ENCODE peak calls at places on chromosome 6, in eight cellular contexts. One of them, this sample, is unnamed.

GRCh38 chr6:32244946-32245398 is 21.1 kb upstream of the NOTCH4 start:
- DNase-seq in putamen: peak; percentile 61
- DNase-seq in AG10803: peak; percentile 70
- DNase-seq in A549: peak; percentile 44
- DNase-seq in NCI-H774: peak; percentile 4
- DNase-seq in stimulated activated CD8-positive, alpha-beta memory T cell treated with anti-CD3 and anti-CD28 coated beads, Interleukin-7, amount 100 ng/mL, for 1 hour: peak; percentile 58
- DNase-seq in colonic mucosa: peak; percentile 76
- DNase-seq in CD4-positive, alpha-beta T cell: peak; percentile 66
- DNase-seq in this sample: no peak

GRCh38 chr6:50966532-50966931 is 147.9 kb downstream of the TFAP2B start:
- DNase-seq in putamen: no peak
- DNase-seq in AG10803: no peak
- DNase-seq in A549: no peak
- DNase-seq in NCI-H774: no peak
- DNase-seq in stimulated activated CD8-positive, alpha-beta memory T cell treated with anti-CD3 and anti-CD28 coated beads, Interleukin-7, amount 100 ng/mL, for 1 hour: no peak
- DNase-seq in colonic mucosa: no peak
- DNase-seq in CD4-positive, alpha-beta T cell: no peak
- DNase-seq in this sample: no peak

GRCh38 chr6:135304883-135305282 is 123.8 kb downstream of the MYB start:
- DNase-seq in putamen: no peak
- DNase-seq in AG10803: no peak
- DNase-seq in A549: no peak
- DNase-seq in NCI-H774: no peak
- DNase-seq in stimulated activated CD8-positive, alpha-beta memory T cell treated with anti-CD3 and anti-CD28 coated beads, Interleukin-7, amount 100 ng/mL, for 1 hour: no peak
- DNase-seq in colonic mucosa: no peak
- DNase-seq in CD4-positive, alpha-beta T cell: no peak
- DNase-seq in this sample: no peak

GRCh38 chr6:135586844-135587243 is 89.3 kb upstream of the AHI1 start:
- DNase-seq in putamen: no peak
- DNase-seq in AG10803: no peak
- DNase-seq in A549: no peak
- DNase-seq in NCI-H774: peak; percentile 12
- DNase-seq in stimulated activated CD8-positive, alpha-beta memory T cell treated with anti-CD3 and anti-CD28 coated beads, Interleukin-7, amount 100 ng/mL, for 1 hour: no peak
- DNase-seq in colonic mucosa: no peak
- DNase-seq in CD4-positive, alpha-beta T cell: no peak
- DNase-seq in this sample: no peak

GRCh38 chr6:145119091-145119490 is 616.2 kb downstream of the EPM2A start:
- DNase-seq in putamen: no peak
- DNase-seq in AG10803: no peak
- DNase-seq in A549: no peak
- DNase-seq in NCI-H774: no peak
- DNase-seq in stimulated activated CD8-positive, alpha-beta memory T cell treated with anti-CD3 and anti-CD28 coated beads, Interleukin-7, amount 100 ng/mL, for 1 hour: no peak
- DNase-seq in colonic mucosa: no peak
- DNase-seq in CD4-positive, alpha-beta T cell: no peak
- DNase-seq in this sample: no peak

GRCh38 chr6:108760158-108761050 is 87.8 kb upstream of the ARMC2 start:
- DNase-seq in putamen: no peak
- DNase-seq in AG10803: peak; percentile 30
- DNase-seq in A549: no peak
- DNase-seq in NCI-H774: no peak
- DNase-seq in stimulated activated CD8-positive, alpha-beta memory T cell treated with anti-CD3 and anti-CD28 coated beads, Interleukin-7, amount 100 ng/mL, for 1 hour: no peak
- DNase-seq in colonic mucosa: no peak
- DNase-seq in CD4-positive, alpha-beta T cell: no peak
- DNase-seq in this sample: no peak

GRCh38 chr6:160431231-160431630 is 83.1 kb downstream of the SLC22A3 start:
- DNase-seq in putamen: peak; percentile 13
- DNase-seq in AG10803: peak; percentile 95
- DNase-seq in A549: no peak
- DNase-seq in NCI-H774: no peak
- DNase-seq in stimulated activated CD8-positive, alpha-beta memory T cell treated with anti-CD3 and anti-CD28 coated beads, Interleukin-7, amount 100 ng/mL, for 1 hour: no peak
- DNase-seq in colonic mucosa: no peak
- DNase-seq in CD4-positive, alpha-beta T cell: no peak
- DNase-seq in this sample: no peak

GRCh38 chr6:159595173-159595572 is 97.9 kb downstream of the SOD2 start:
- DNase-seq in putamen: peak; percentile 15
- DNase-seq in AG10803: peak; percentile 71
- DNase-seq in A549: peak; percentile 52
- DNase-seq in NCI-H774: no peak
- DNase-seq in stimulated activated CD8-positive, alpha-beta memory T cell treated with anti-CD3 and anti-CD28 coated beads, Interleukin-7, amount 100 ng/mL, for 1 hour: no peak
- DNase-seq in colonic mucosa: no peak
- DNase-seq in CD4-positive, alpha-beta T cell: no peak
- DNase-seq in this sample: no peak

GRCh38 chr6:13375360-13375878 is 47.1 kb upstream of the TBC1D7 start:
- DNase-seq in putamen: no peak
- DNase-seq in AG10803: no peak
- DNase-seq in A549: no peak
- DNase-seq in NCI-H774: no peak
- DNase-seq in stimulated activated CD8-positive, alpha-beta memory T cell treated with anti-CD3 and anti-CD28 coated beads, Interleukin-7, amount 100 ng/mL, for 1 hour: no peak
- DNase-seq in colonic mucosa: no peak
- DNase-seq in CD4-positive, alpha-beta T cell: no peak
- DNase-seq in this sample: no peak

GRCh38 chr6:12260458-12261041 is 29.6 kb upstream of the EDN1 start:
- DNase-seq in putamen: no peak
- DNase-seq in AG10803: no peak
- DNase-seq in A549: no peak
- DNase-seq in NCI-H774: no peak
- DNase-seq in stimulated activated CD8-positive, alpha-beta memory T cell treated with anti-CD3 and anti-CD28 coated beads, Interleukin-7, amount 100 ng/mL, for 1 hour: no peak
- DNase-seq in colonic mucosa: no peak
- DNase-seq in CD4-positive, alpha-beta T cell: no peak
- DNase-seq in this sample: no peak